ENCODE peak calls at places on chromosomes 1 and 21, in seven cellular contexts. I is NT2/D1, P is fibroblast of the conjunctiva, J is NCI-H1694, F is iPS DF 19.7, R is AG09309, M is activated T-helper 1 cell treated with Interleukin-2 at 50 U/mL for 16 hours. T is an unnamed sample.

GRCh38 chr1:172278478-172278877 is 142.0 kb upstream of the C1orf105 start:
- DNase-seq in I (peak; percentile 74), P (no peak), J (no peak), F (peak; percentile 67), R (peak; percentile 67), M (no peak), T (no peak)

GRCh38 chr1:230979952-230980351 is 1.1 kb downstream of the ARV1 start:
- DNase-seq in I (no peak), P (no peak), J (no peak), F (no peak), R (no peak), M (no peak), T (no peak)

GRCh38 chr1:61104213-61104612 is 21.9 kb downstream of the NFIA start:
- DNase-seq in I (no peak), P (no peak), J (no peak), F (no peak), R (no peak), M (no peak), T (no peak)

GRCh38 chr1:72284084-72284397 is 1.7 kb upstream of the NEGR1 start:
- DNase-seq in I (peak; percentile 81), P (peak; percentile 1), J (no peak), F (no peak), R (peak; percentile 1), M (no peak), T (no peak)

GRCh38 chr1:24898152-24898908 is 31.7 kb downstream of the RUNX3 start:
- DNase-seq in I (peak; percentile 48), P (no peak), J (no peak), F (no peak), R (no peak), M (no peak), T (peak; percentile 10)

GRCh38 chr21:40271169-40271568 is 403.9 kb downstream of the PCP4 start:
- DNase-seq in I (peak; percentile 39), P (no peak), J (no peak), F (no peak), R (no peak), M (no peak), T (no peak)

GRCh38 chr1:54259546-54259945 is 59.6 kb downstream of the MRPL37 start:
- DNase-seq in I (no peak), P (no peak), J (peak; percentile 35), F (no peak), R (no peak), M (no peak), T (no peak)

GRCh38 chr21:9837946-9838801 is 683.2 kb upstream of the TPTE start:
- DNase-seq in I (no peak), P (no peak), J (peak; percentile 7), F (no peak), R (no peak), M (no peak), T (no peak)

GRCh38 chr1:22711591-22712501 is 1.2 kb downstream of the EPHB2 start:
- DNase-seq in I (no peak), P (no peak), J (no peak), F (no peak), R (no peak), M (no peak), T (no peak)

GRCh38 chr1:106937104-106937503 is 119.4 kb upstream of the PRMT6 start:
- DNase-seq in I (no peak), P (peak; percentile 77), J (no peak), F (no peak), R (peak; percentile 77), M (no peak), T (no peak)

GRCh38 chr1:12593621-12594066 is 24.4 kb downstream of the DHRS3 start:
- DNase-seq in I (no peak), P (no peak), J (no peak), F (no peak), R (no peak), M (no peak), T (no peak)

GRCh38 chr1:89918127-89918793 is 76.7 kb upstream of the ZNF326 start:
- DNase-seq in I (no peak), P (no peak), J (peak; percentile 3), F (no peak), R (no peak), M (no peak), T (no peak)

GRCh38 chr1:72623299-72623708 is 341.0 kb upstream of the NEGR1 start:
- DNase-seq in I (peak; percentile 38), P (peak; percentile 34), J (peak; percentile 57), F (no peak), R (peak; percentile 25), M (no peak), T (no peak)

GRCh38 chr1:190168116-190168515 is 309.5 kb downstream of the BRINP3 start:
- DNase-seq in I (no peak), P (no peak), J (no peak), F (no peak), R (no peak), M (no peak), T (peak; percentile 2)

GRCh38 chr1:110684476-110684875 is 9.7 kb upstream of the KCNA3 start:
- DNase-seq in I (no peak), P (no peak), J (no peak), F (no peak), R (no peak), M (no peak), T (no peak)

GRCh38 chr1:2248127-2248826 is 20.2 kb downstream of the SKI start:
- DNase-seq in I (peak; percentile 93), P (no peak), J (no peak), F (peak; percentile 89), R (no peak), M (no peak), T (no peak)

GRCh38 chr1:165144757-165145397 is 211.6 kb downstream of the LMX1A start:
- DNase-seq in I (peak; percentile 72), P (peak; percentile 17), J (peak; percentile 82), F (no peak), R (peak; percentile 18), M (no peak), T (peak; percentile 47)

GRCh38 chr1:53899206-53899628 is 5.2 kb downstream of the DIO1 start:
- DNase-seq in I (no peak), P (peak; percentile 34), J (no peak), F (no peak), R (peak; percentile 11), M (no peak), T (no peak)

GRCh38 chr1:3185896-3186525 is 117.0 kb downstream of the PRDM16 start:
- DNase-seq in I (no peak), P (no peak), J (no peak), F (no peak), R (no peak), M (no peak), T (no peak)

GRCh38 chr1:33735624-33736023 is 128.3 kb upstream of the HMGB4 start:
- DNase-seq in I (no peak), P (no peak), J (peak; percentile 30), F (no peak), R (peak; percentile 18), M (no peak), T (peak; percentile 1)

GRCh38 chr1:34930702-34931071 is 1.2 kb upstream of the DLGAP3 start:
- DNase-seq in I (no peak), P (no peak), J (no peak), F (no peak), R (no peak), M (no peak), T (no peak)